ENCODE peak calls at places on chromosomes 3 and 15, in eight cellular contexts. One of them, this sample, is unnamed.

GRCh38 chr3:194632983-194633348 is 253 bp downstream of the TMEM44 start:
- DNase-seq in adrenal gland: no peak
- DNase-seq in ovary: peak; percentile 65
- DNase-seq in Peyer's patch: no peak
- DNase-seq in neuronal stem cell: peak; percentile 18
- DNase-seq in CD8-positive, alpha-beta T cell: no peak
- DNase-seq in iPS DF 6.9: no peak
- DNase-seq in hepatocyte: peak; percentile 61
- DNase-seq in this sample: peak; percentile 20

GRCh38 chr15:90617171-90617570 is 87.4 kb downstream of the CRTC3 start:
- DNase-seq in neuronal stem cell: no peak
- DNase-seq in CD8-positive, alpha-beta T cell: no peak
- DNase-seq in adrenal gland: no peak
- DNase-seq in Peyer's patch: no peak
- DNase-seq in hepatocyte: no peak
- DNase-seq in ovary: no peak
- DNase-seq in iPS DF 6.9: no peak
- DNase-seq in this sample: no peak

GRCh38 chr15:80151148-80151547 is 1.7 kb upstream of the FAH start:
- DNase-seq in hepatocyte: no peak
- DNase-seq in ovary: no peak
- DNase-seq in Peyer's patch: no peak
- DNase-seq in adrenal gland: no peak
- DNase-seq in iPS DF 6.9: no peak
- DNase-seq in CD8-positive, alpha-beta T cell: no peak
- DNase-seq in neuronal stem cell: no peak
- DNase-seq in this sample: no peak

GRCh38 chr3:101976473-101976872 is 127.2 kb downstream of the NFKBIZ start:
- DNase-seq in ovary: no peak
- DNase-seq in iPS DF 6.9: no peak
- DNase-seq in Peyer's patch: no peak
- DNase-seq in adrenal gland: no peak
- DNase-seq in neuronal stem cell: no peak
- DNase-seq in CD8-positive, alpha-beta T cell: no peak
- DNase-seq in hepatocyte: no peak
- DNase-seq in this sample: no peak

GRCh38 chr3:190446492-190447301 is 3.0 kb downstream of the TMEM207 start:
- DNase-seq in CD8-positive, alpha-beta T cell: no peak
- DNase-seq in iPS DF 6.9: no peak
- DNase-seq in hepatocyte: no peak
- DNase-seq in neuronal stem cell: no peak
- DNase-seq in Peyer's patch: no peak
- DNase-seq in adrenal gland: peak; percentile 53
- DNase-seq in ovary: no peak
- DNase-seq in this sample: no peak

GRCh38 chr3:38127611-38128302 is 9.2 kb downstream of the ACAA1 start:
- DNase-seq in CD8-positive, alpha-beta T cell: no peak
- DNase-seq in iPS DF 6.9: no peak
- DNase-seq in adrenal gland: no peak
- DNase-seq in Peyer's patch: peak; percentile 54
- DNase-seq in hepatocyte: no peak
- DNase-seq in ovary: no peak
- DNase-seq in neuronal stem cell: no peak
- DNase-seq in this sample: no peak

GRCh38 chr3:141266797-141267555 is 35.4 kb downstream of the PXYLP1 start:
- DNase-seq in adrenal gland: no peak
- DNase-seq in hepatocyte: no peak
- DNase-seq in Peyer's patch: peak; percentile 60
- DNase-seq in iPS DF 6.9: no peak
- DNase-seq in CD8-positive, alpha-beta T cell: no peak
- DNase-seq in neuronal stem cell: no peak
- DNase-seq in ovary: no peak
- DNase-seq in this sample: no peak

GRCh38 chr3:158434412-158435038 is 136.5 kb upstream of the MLF1 start:
- DNase-seq in ovary: peak; percentile 29
- DNase-seq in adrenal gland: peak; percentile 61
- DNase-seq in iPS DF 6.9: peak; percentile 43
- DNase-seq in CD8-positive, alpha-beta T cell: no peak
- DNase-seq in neuronal stem cell: peak; percentile 58
- DNase-seq in hepatocyte: peak; percentile 82
- DNase-seq in Peyer's patch: peak; percentile 70
- DNase-seq in this sample: peak; percentile 62

GRCh38 chr15:20340331-20340811 is 201.2 kb downstream of the GOLGA6L6 start:
- DNase-seq in CD8-positive, alpha-beta T cell: peak; percentile 41
- DNase-seq in Peyer's patch: peak; percentile 69
- DNase-seq in neuronal stem cell: no peak
- DNase-seq in iPS DF 6.9: no peak
- DNase-seq in ovary: peak; percentile 43
- DNase-seq in adrenal gland: peak; percentile 31
- DNase-seq in hepatocyte: peak; percentile 89
- DNase-seq in this sample: peak; percentile 38

DNA sequence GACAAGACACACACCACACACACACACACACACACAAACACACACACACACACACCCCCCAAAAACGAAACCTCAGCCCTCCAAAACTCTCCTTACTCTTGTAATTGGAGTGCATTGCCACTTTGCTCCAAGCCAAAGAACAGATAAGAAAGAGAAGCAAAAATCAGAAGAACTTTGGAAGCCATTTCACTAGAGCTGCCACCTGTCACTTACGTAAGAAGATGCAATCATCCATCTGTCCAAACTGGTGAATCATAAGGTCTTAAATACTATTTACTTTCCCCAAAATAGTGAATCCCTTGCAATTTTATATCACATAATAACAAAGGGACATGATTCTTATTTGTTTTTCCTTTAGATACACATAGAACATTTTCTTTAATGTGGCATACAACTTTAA is 285.4 kb downstream of the ZBTB20 start:
- DNase-seq in iPS DF 6.9: no peak
- DNase-seq in CD8-positive, alpha-beta T cell: no peak
- DNase-seq in hepatocyte: no peak
- DNase-seq in Peyer's patch: no peak
- DNase-seq in adrenal gland: no peak
- DNase-seq in neuronal stem cell: no peak
- DNase-seq in ovary: no peak
- DNase-seq in this sample: no peak
- H3K27ac ChIP-seq in iPS DF 6.9: no peak overlapping the region
- H3K27ac ChIP-seq in CD8-positive, alpha-beta T cell: no peak overlapping the region
- H3K27ac ChIP-seq in hepatocyte: no peak overlapping the region
- H3K27ac ChIP-seq in Peyer's patch: no peak overlapping the region
- H3K27ac ChIP-seq in adrenal gland: no peak overlapping the region
- H3K27ac ChIP-seq in neuronal stem cell: no peak overlapping the region
- H3K27ac ChIP-seq in ovary: no peak overlapping the region
- H3K27ac ChIP-seq in this sample: no peak overlapping the region

GRCh38 chr15:63256433-63256884 is 20.9 kb upstream of the APH1B start:
- DNase-seq in Peyer's patch: no peak
- DNase-seq in neuronal stem cell: peak; percentile 46
- DNase-seq in CD8-positive, alpha-beta T cell: no peak
- DNase-seq in adrenal gland: no peak
- DNase-seq in hepatocyte: peak; percentile 32
- DNase-seq in iPS DF 6.9: no peak
- DNase-seq in ovary: no peak
- DNase-seq in this sample: no peak

GRCh38 chr15:63252292-63252691 is 25.1 kb upstream of the APH1B start:
- DNase-seq in adrenal gland: no peak
- DNase-seq in iPS DF 6.9: no peak
- DNase-seq in Peyer's patch: no peak
- DNase-seq in neuronal stem cell: no peak
- DNase-seq in CD8-positive, alpha-beta T cell: no peak
- DNase-seq in hepatocyte: no peak
- DNase-seq in ovary: no peak
- DNase-seq in this sample: no peak

GRCh38 chr15:63255485-63255990 is 21.9 kb upstream of the APH1B start:
- DNase-seq in adrenal gland: no peak
- DNase-seq in CD8-positive, alpha-beta T cell: no peak
- DNase-seq in hepatocyte: no peak
- DNase-seq in neuronal stem cell: no peak
- DNase-seq in ovary: no peak
- DNase-seq in iPS DF 6.9: no peak
- DNase-seq in Peyer's patch: no peak
- DNase-seq in this sample: no peak

GRCh38 chr15:63251701-63252100 is 25.7 kb upstream of the APH1B start:
- DNase-seq in iPS DF 6.9: no peak
- DNase-seq in CD8-positive, alpha-beta T cell: no peak
- DNase-seq in Peyer's patch: no peak
- DNase-seq in adrenal gland: no peak
- DNase-seq in neuronal stem cell: no peak
- DNase-seq in hepatocyte: no peak
- DNase-seq in ovary: no peak
- DNase-seq in this sample: no peak

DNA sequence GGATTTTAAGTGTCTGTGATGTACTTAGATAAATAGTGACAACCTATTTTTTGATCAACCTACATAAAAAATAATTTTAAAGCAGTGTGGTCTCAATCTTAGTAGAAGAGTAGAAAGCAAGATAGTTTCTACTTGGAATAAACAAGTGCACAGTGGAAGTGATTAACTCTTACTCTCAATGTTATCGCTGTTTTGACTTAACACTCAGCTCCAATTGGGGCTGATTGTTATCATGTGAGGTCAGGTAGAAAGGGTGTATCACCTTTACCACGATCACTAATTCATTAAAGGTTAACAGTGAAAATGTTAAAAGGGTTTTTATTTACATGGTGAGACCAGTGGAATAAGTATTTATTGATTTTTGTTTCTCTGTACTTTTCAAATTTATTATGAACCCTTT is 22.4 kb upstream of the APH1B start:
- DNase-seq in Peyer's patch: no peak
- DNase-seq in adrenal gland: no peak
- DNase-seq in hepatocyte: no peak
- DNase-seq in neuronal stem cell: no peak
- DNase-seq in iPS DF 6.9: no peak
- DNase-seq in ovary: no peak
- DNase-seq in CD8-positive, alpha-beta T cell: no peak
- DNase-seq in this sample: no peak
- H3K4me3 ChIP-seq in Peyer's patch: no peak overlapping the region
- H3K4me3 ChIP-seq in adrenal gland: no peak overlapping the region
- H3K4me3 ChIP-seq in hepatocyte: no peak overlapping the region
- H3K4me3 ChIP-seq in neuronal stem cell: no peak overlapping the region
- H3K4me3 ChIP-seq in iPS DF 6.9: no peak overlapping the region
- H3K4me3 ChIP-seq in ovary: no peak overlapping the region
- H3K4me3 ChIP-seq in CD8-positive, alpha-beta T cell: no peak overlapping the region
- H3K4me3 ChIP-seq in this sample: no peak overlapping the region

GRCh38 chr3:183390844-183391243 is 37.6 kb downstream of the MCF2L2 start:
- DNase-seq in ovary: no peak
- DNase-seq in neuronal stem cell: no peak
- DNase-seq in Peyer's patch: no peak
- DNase-seq in hepatocyte: no peak
- DNase-seq in adrenal gland: no peak
- DNase-seq in iPS DF 6.9: no peak
- DNase-seq in CD8-positive, alpha-beta T cell: no peak
- DNase-seq in this sample: no peak

GRCh38 chr3:183394150-183394549 is 34.3 kb downstream of the MCF2L2 start:
- DNase-seq in CD8-positive, alpha-beta T cell: no peak
- DNase-seq in ovary: no peak
- DNase-seq in adrenal gland: no peak
- DNase-seq in hepatocyte: no peak
- DNase-seq in Peyer's patch: no peak
- DNase-seq in neuronal stem cell: no peak
- DNase-seq in iPS DF 6.9: no peak
- DNase-seq in this sample: no peak

GRCh38 chr3:183393625-183394024 is 34.8 kb downstream of the MCF2L2 start:
- DNase-seq in adrenal gland: no peak
- DNase-seq in ovary: no peak
- DNase-seq in CD8-positive, alpha-beta T cell: no peak
- DNase-seq in neuronal stem cell: no peak
- DNase-seq in hepatocyte: no peak
- DNase-seq in Peyer's patch: no peak
- DNase-seq in iPS DF 6.9: no peak
- DNase-seq in this sample: no peak

GRCh38 chr3:183392166-183393034 is 36.0 kb downstream of the MCF2L2 start:
- DNase-seq in ovary: no peak
- DNase-seq in neuronal stem cell: no peak
- DNase-seq in Peyer's patch: no peak
- DNase-seq in iPS DF 6.9: no peak
- DNase-seq in hepatocyte: peak; percentile 27
- DNase-seq in adrenal gland: peak; percentile 89
- DNase-seq in CD8-positive, alpha-beta T cell: no peak
- DNase-seq in this sample: no peak

GRCh38 chr3:183391460-183391859 is 37.0 kb downstream of the MCF2L2 start:
- DNase-seq in ovary: no peak
- DNase-seq in neuronal stem cell: no peak
- DNase-seq in Peyer's patch: no peak
- DNase-seq in adrenal gland: no peak
- DNase-seq in hepatocyte: no peak
- DNase-seq in CD8-positive, alpha-beta T cell: no peak
- DNase-seq in iPS DF 6.9: no peak
- DNase-seq in this sample: no peak
- H3K27ac ChIP-seq in ovary: no peak overlapping the region
- H3K27ac ChIP-seq in neuronal stem cell: no peak overlapping the region
- H3K27ac ChIP-seq in Peyer's patch: no peak overlapping the region
- H3K27ac ChIP-seq in adrenal gland: peak overlapping the region; percentile 90
- H3K27ac ChIP-seq in hepatocyte: no peak overlapping the region
- H3K27ac ChIP-seq in CD8-positive, alpha-beta T cell: no peak overlapping the region
- H3K27ac ChIP-seq in iPS DF 6.9: no peak overlapping the region
- H3K27ac ChIP-seq in this sample: no peak overlapping the region

GRCh38 chr3:143831998-143832397 is 16.3 kb downstream of the SLC9A9 start:
- DNase-seq in adrenal gland: no peak
- DNase-seq in hepatocyte: no peak
- DNase-seq in iPS DF 6.9: no peak
- DNase-seq in neuronal stem cell: no peak
- DNase-seq in ovary: no peak
- DNase-seq in CD8-positive, alpha-beta T cell: no peak
- DNase-seq in Peyer's patch: no peak
- DNase-seq in this sample: no peak
- H3K4me3 ChIP-seq in adrenal gland: no peak overlapping the region
- H3K4me3 ChIP-seq in hepatocyte: no peak overlapping the region
- H3K4me3 ChIP-seq in iPS DF 6.9: no peak overlapping the region
- H3K4me3 ChIP-seq in neuronal stem cell: no peak overlapping the region
- H3K4me3 ChIP-seq in ovary: no peak overlapping the region
- H3K4me3 ChIP-seq in CD8-positive, alpha-beta T cell: no peak overlapping the region
- H3K4me3 ChIP-seq in Peyer's patch: no peak overlapping the region
- H3K4me3 ChIP-seq in this sample: no peak overlapping the region

GRCh38 chr3:50520849-50521248 is 17.4 kb upstream of the CACNA2D2 start:
- DNase-seq in CD8-positive, alpha-beta T cell: no peak
- DNase-seq in hepatocyte: no peak
- DNase-seq in adrenal gland: no peak
- DNase-seq in ovary: no peak
- DNase-seq in neuronal stem cell: no peak
- DNase-seq in iPS DF 6.9: no peak
- DNase-seq in Peyer's patch: no peak
- DNase-seq in this sample: no peak
- H3K27ac ChIP-seq in CD8-positive, alpha-beta T cell: no peak overlapping the region
- H3K27ac ChIP-seq in hepatocyte: no peak overlapping the region
- H3K27ac ChIP-seq in adrenal gland: no peak overlapping the region
- H3K27ac ChIP-seq in ovary: no peak overlapping the region
- H3K27ac ChIP-seq in neuronal stem cell: no peak overlapping the region
- H3K27ac ChIP-seq in iPS DF 6.9: no peak overlapping the region
- H3K27ac ChIP-seq in Peyer's patch: no peak overlapping the region
- H3K27ac ChIP-seq in this sample: peak overlapping the region; percentile 62